ENCODE peak calls at places on chromosomes 16 and 17, in ten cellular contexts. K is activated CD8-positive, alpha-beta memory T cell treated with anti-CD3 and anti-CD28 coated beads for 48 hours; B is posterior cingulate gyrus; X is hepatocyte; G is fibroblast of the aortic adventitia; U is mesenteric fat pad; F is retina; A is stimulated activated CD4-positive, alpha-beta T cell treated with anti-CD3 and anti-CD28 coated beads, Interleukin-2, amount 100 ng/mL, for 24 hours; O is ACHN; D is iPS-NIHi11. Z is an unnamed sample.

GRCh38 chr17:41974031-41974430 is 7.4 kb downstream of the CNP start:
- DNase-seq in O (no peak), G (no peak), U (no peak), K (no peak), X (no peak), A (no peak), D (no peak), F (no peak), B (no peak), Z (no peak)

GRCh38 chr17:74240637-74241036 is 27.3 kb downstream of the TTYH2 start:
- DNase-seq in B (no peak), X (peak), U (no peak), A (no peak), O (no peak), F (no peak), D (no peak), K (no peak), G (peak), Z (no peak)

GRCh38 chr17:15662726-15663125 is 21.4 kb downstream of the TRIM16 start:
- DNase-seq in X (no peak), O (no peak), B (no peak), G (no peak), D (no peak), A (no peak), K (no peak), U (no peak), F (no peak), Z (no peak)

GRCh38 chr16:3519581-3519980 is 18.8 kb downstream of the CLUAP1 start:
- DNase-seq in A (no peak), K (no peak), X (no peak), F (no peak), B (no peak), O (no peak), U (no peak), D (no peak), G (no peak), Z (no peak)

GRCh38 chr17:57420674-57421392 is 164.5 kb downstream of the MSI2 start:
- DNase-seq in G (no peak), A (no peak), X (peak), F (peak), O (no peak), B (no peak), D (no peak), U (no peak), K (no peak), Z (no peak)

GRCh38 chr16:21563676-21564075 is 35.7 kb upstream of the METTL9 start:
- DNase-seq in X (no peak), A (no peak), O (no peak), D (no peak), K (no peak), G (no peak), F (no peak), U (peak), B (no peak), Z (no peak)

GRCh38 chr17:48729335-48730239 is 1.0 kb upstream of the HOXB13 start:
- DNase-seq in K (no peak), A (no peak), D (no peak), U (no peak), G (no peak), F (peak), B (no peak), X (no peak), O (peak), Z (no peak)

GRCh38 chr17:13638855-13639458 is 37.2 kb upstream of the HS3ST3A1 start:
- DNase-seq in K (no peak), F (no peak), A (no peak), D (no peak), G (peak), B (no peak), U (no peak), X (no peak), O (no peak), Z (peak)

GRCh38 chr17:13024526-13025263 is 6.9 kb upstream of the ELAC2 start:
- DNase-seq in K (peak), D (peak), U (no peak), O (peak), X (peak), G (peak), A (peak), F (peak), B (peak), Z (peak)

GRCh38 chr17:82332669-82333278 is 792 bp downstream of the SECTM1 start:
- DNase-seq in F (peak), X (peak), D (peak), K (no peak), O (peak), A (no peak), G (peak), U (no peak), B (peak), Z (no peak)

GRCh38 chr16:84985079-84986065 is 26.0 kb downstream of the ZDHHC7 start:
- DNase-seq in X (no peak), K (no peak), B (no peak), D (no peak), F (no peak), U (no peak), O (no peak), A (no peak), G (peak), Z (no peak)

GRCh38 chr16:22630242-22630641 is 119.6 kb downstream of the NPIPB5 start:
- DNase-seq in U (no peak), X (no peak), G (no peak), O (no peak), A (no peak), D (no peak), F (no peak), K (no peak), B (no peak), Z (no peak)

GRCh38 chr17:11391134-11391533 is 150.1 kb downstream of the SHISA6 start:
- DNase-seq in F (no peak), O (peak), X (peak), B (no peak), D (peak), U (no peak), A (no peak), G (no peak), K (no peak), Z (no peak)

GRCh38 chr17:38735161-38735997 is 5.2 kb downstream of the CISD3 start:
- DNase-seq in K (peak), U (no peak), F (peak), X (peak), D (peak), B (peak), A (peak), G (peak), O (peak), Z (peak)

GRCh38 chr17:34771891-34772290 is 189.4 kb downstream of the CCT6B start:
- DNase-seq in B (no peak), U (no peak), G (no peak), O (no peak), F (no peak), X (no peak), K (no peak), D (no peak), A (no peak), Z (no peak)

GRCh38 chr16:51854401-51854951 is 692.5 kb downstream of the TOX3 start:
- DNase-seq in O (no peak), B (no peak), G (no peak), A (no peak), X (no peak), F (no peak), U (no peak), K (no peak), D (no peak), Z (no peak)

GRCh38 chr17:8004899-8005298 is 2.5 kb downstream of the GUCY2D start:
- DNase-seq in B (no peak), K (no peak), A (no peak), U (peak), X (no peak), G (peak), O (no peak), D (no peak), F (no peak), Z (no peak)

GRCh38 chr16:2715519-2715918 is 4.5 kb downstream of the PRSS27 start:
- DNase-seq in X (peak), A (peak), O (peak), U (peak), K (peak), F (peak), G (peak), D (peak), B (peak), Z (peak)

GRCh38 chr17:51585514-51586104 is 325.3 kb downstream of the UTP18 start:
- DNase-seq in A (no peak), B (peak), G (no peak), X (peak), K (no peak), U (no peak), F (peak), O (no peak), D (peak), Z (no peak)

GRCh38 chr17:34163681-34164080 is 91.4 kb upstream of the CCL2 start:
- DNase-seq in B (peak), G (peak), D (peak), K (no peak), A (no peak), X (peak), U (no peak), O (no peak), F (no peak), Z (no peak)

GRCh38 chr17:48586355-48586924 is 3.6 kb downstream of the HOXB3 start:
- DNase-seq in K (no peak), D (no peak), A (no peak), U (no peak), G (no peak), O (peak), X (no peak), B (no peak), F (peak), Z (no peak)

GRCh38 chr17:19867094-19867653 is 562 bp downstream of the ULK2 start:
- DNase-seq in O (peak), K (no peak), F (peak), A (peak), D (peak), U (peak), B (peak), X (peak), G (peak), Z (peak)

GRCh38 chr17:62800580-62800979 is 7.5 kb downstream of the MARCHF10 start:
- DNase-seq in A (no peak), O (no peak), D (peak), F (no peak), U (no peak), B (no peak), X (peak), K (no peak), G (no peak), Z (no peak)

GRCh38 chr16:1979271-1980025 is 1.8 kb downstream of the NOXO1 start:
- DNase-seq in U (no peak), X (peak), B (no peak), D (peak), F (no peak), O (no peak), A (peak), G (no peak), K (no peak), Z (peak)

GRCh38 chr17:7060165-7060890 is 16.4 kb upstream of the SLC16A11 start:
- DNase-seq in U (no peak), D (no peak), F (no peak), K (no peak), O (peak), B (no peak), X (no peak), G (peak), A (peak), Z (peak)

GRCh38 chr16:72188512-72188911 is 16.6 kb upstream of the PMFBP1 start:
- DNase-seq in F (no peak), B (no peak), G (no peak), U (no peak), O (no peak), X (no peak), D (no peak), A (no peak), K (no peak), Z (no peak)

GRCh38 chr16:23423496-23424049 is 29.4 kb downstream of the COG7 start:
- DNase-seq in D (no peak), B (no peak), K (no peak), U (no peak), F (no peak), X (peak), G (peak), A (no peak), O (peak), Z (no peak)

GRCh38 chr17:6314311-6314710 is 120.6 kb downstream of the AIPL1 start:
- DNase-seq in U (no peak), X (no peak), A (no peak), D (no peak), O (no peak), F (no peak), K (no peak), B (no peak), G (no peak), Z (no peak)

GRCh38 chr16:59881366-59881765 is 1147.2 kb upstream of the GOT2 start:
- DNase-seq in D (no peak), U (no peak), G (no peak), A (no peak), K (no peak), F (no peak), X (no peak), B (no peak), O (no peak), Z (no peak)

GRCh38 chr16:22684282-22685161 is 129.4 kb upstream of the HS3ST2 start:
- DNase-seq in O (no peak), B (no peak), K (no peak), U (no peak), F (no peak), D (no peak), X (no peak), A (no peak), G (peak), Z (no peak)

GRCh38 chr17:82649501-82650261 is 1.4 kb upstream of the WDR45B start:
- DNase-seq in F (no peak), O (no peak), B (no peak), G (no peak), X (no peak), D (no peak), K (no peak), A (no peak), U (no peak), Z (peak)

GRCh38 chr16:2142942-2143868 is 5.2 kb upstream of the RAB26 start:
- DNase-seq in B (peak), X (peak), D (peak), K (no peak), G (no peak), U (no peak), A (no peak), O (no peak), F (no peak), Z (no peak)